ENCODE peak calls at places on chromosomes 2 and 18, in four cellular contexts. A, B, V and P are unnamed samples.

GRCh38 chr2:51866361-51866760 is 834.4 kb upstream of the NRXN1 start:
- DNase-seq in A (no peak), V (peak; percentile 85), B (no peak), P (peak; percentile 23)

GRCh38 chr18:8301427-8302172 is 307.6 kb upstream of the RAB12 start:
- DNase-seq in A (no peak), B (no peak), V (peak; percentile 36), P (no peak)

GRCh38 chr2:98039085-98039756 is 43.5 kb upstream of the TMEM131 start:
- DNase-seq in A (no peak), V (no peak), B (no peak), P (no peak)

GRCh38 chr2:170974304-170974993 is 45.4 kb downstream of the GORASP2 start:
- DNase-seq in A (peak; percentile 92), V (no peak), B (no peak), P (peak; percentile 60)

GRCh38 chr18:78925557-78926242 is 53.9 kb upstream of the SALL3 start:
- DNase-seq in A (no peak), B (no peak), V (no peak), P (no peak)

GRCh38 chr2:110984654-110985053 is 136.1 kb upstream of the BCL2L11 start:
- DNase-seq in B (no peak), V (no peak), A (no peak), P (no peak)

GRCh38 chr2:84924173-84925106 is 19.0 kb downstream of the TMSB10 start:
- DNase-seq in V (peak; percentile 30), B (no peak), A (peak; percentile 62), P (no peak)

GRCh38 chr2:152635635-152636298 is 81.5 kb downstream of the PRPF40A start:
- DNase-seq in B (peak; percentile 36), A (peak; percentile 74), V (peak; percentile 53), P (peak; percentile 64)

GRCh38 chr2:195543902-195544894 is 112.8 kb upstream of the SLC39A10 start:
- DNase-seq in V (peak; percentile 93), A (no peak), B (no peak), P (peak; percentile 79)

GRCh38 chr2:129334696-129335095 is 644.8 kb upstream of the RAB6C start:
- DNase-seq in A (no peak), V (no peak), B (no peak), P (no peak)

GRCh38 chr2:168136392-168136977 is 110.9 kb downstream of the STK39 start:
- DNase-seq in A (peak; percentile 57), V (peak; percentile 48), B (no peak), P (peak; percentile 58)

GRCh38 chr18:9091066-9091476 is 11.4 kb upstream of the NDUFV2 start:
- DNase-seq in V (no peak), B (no peak), A (no peak), P (no peak)

GRCh38 chr18:31643003-31643402 is 41.4 kb downstream of the B4GALT6 start:
- DNase-seq in V (peak; percentile 20), A (no peak), B (no peak), P (no peak)

GRCh38 chr2:222452422-222452950 is 28.1 kb downstream of the SGPP2 start:
- DNase-seq in A (no peak), B (no peak), V (no peak), P (no peak)

GRCh38 chr18:10912790-10913560 is 236.4 kb downstream of the PIEZO2 start:
- DNase-seq in B (no peak), A (no peak), V (peak; percentile 79), P (peak; percentile 67)

GRCh38 chr18:22279741-22280452 is 110.5 kb downstream of the GATA6 start:
- DNase-seq in V (peak; percentile 71), A (no peak), B (no peak), P (peak; percentile 82)

GRCh38 chr2:226172314-226172713 is 627.3 kb downstream of the IRS1 start:
- DNase-seq in V (no peak), B (no peak), A (no peak), P (no peak)

GRCh38 chr18:48820483-48821250 is 130.1 kb downstream of the SMAD7 start:
- DNase-seq in V (no peak), A (no peak), B (no peak), P (no peak)

GRCh38 chr2:128322651-128323491 is 4.2 kb upstream of the HS6ST1 start:
- DNase-seq in V (no peak), B (no peak), A (peak; percentile 56), P (no peak)
- H3K4me3 ChIP-seq in V (peak overlapping the region; percentile 49), B (peak overlapping the region; percentile 42), A (no peak overlapping the region), P (peak overlapping the region; percentile 70)

DNA sequence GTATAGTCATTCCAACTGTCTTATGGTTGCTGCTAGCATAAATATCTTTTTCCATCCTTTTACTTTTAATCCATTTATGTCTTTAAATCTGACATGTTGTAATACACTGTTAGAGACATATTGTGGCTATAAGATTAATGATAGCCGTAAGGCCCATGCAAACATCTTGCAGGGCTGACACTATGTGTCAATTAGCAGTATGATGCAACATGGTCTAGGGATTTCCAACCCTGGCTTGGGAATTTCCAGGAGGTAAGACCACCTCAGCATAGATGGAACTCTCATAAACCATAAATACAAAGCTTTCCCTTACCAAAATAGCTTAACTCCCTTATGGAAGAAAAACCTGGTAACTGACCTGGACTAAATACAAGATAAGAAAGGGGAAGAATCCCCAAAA is 16.5 kb downstream of the SCLY start:
- DNase-seq in V (peak; percentile 21), B (no peak), A (peak; percentile 73), P (peak; percentile 26)
- H3K18ac ChIP-seq in V (no peak overlapping the region), B (no peak overlapping the region), A (no peak overlapping the region), P (no peak overlapping the region)

DNA sequence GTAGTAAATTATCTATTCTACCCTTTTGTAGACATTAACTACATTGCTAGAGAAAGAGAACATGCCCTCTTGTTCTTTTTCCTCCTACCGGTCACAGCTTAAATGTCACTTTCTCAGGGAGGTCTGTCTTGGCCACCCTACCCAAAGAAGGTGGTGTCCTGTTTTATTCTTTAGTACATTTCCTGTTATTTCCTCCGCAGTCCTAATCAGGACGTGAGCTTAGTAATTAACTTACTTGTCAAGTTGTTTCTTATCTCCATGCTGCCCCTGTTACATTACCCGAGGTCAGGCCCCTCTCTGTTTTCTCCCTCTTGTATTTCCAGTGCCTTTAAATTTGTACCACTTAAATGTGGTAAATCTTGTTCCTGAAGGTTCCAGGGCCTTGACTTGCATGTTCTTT is 73.7 kb upstream of the RMDN2 start:
- DNase-seq in B (no peak), A (peak; percentile 38), V (no peak), P (no peak)
- H3K4me3 ChIP-seq in B (no peak overlapping the region), A (no peak overlapping the region), V (no peak overlapping the region), P (no peak overlapping the region)

DNA sequence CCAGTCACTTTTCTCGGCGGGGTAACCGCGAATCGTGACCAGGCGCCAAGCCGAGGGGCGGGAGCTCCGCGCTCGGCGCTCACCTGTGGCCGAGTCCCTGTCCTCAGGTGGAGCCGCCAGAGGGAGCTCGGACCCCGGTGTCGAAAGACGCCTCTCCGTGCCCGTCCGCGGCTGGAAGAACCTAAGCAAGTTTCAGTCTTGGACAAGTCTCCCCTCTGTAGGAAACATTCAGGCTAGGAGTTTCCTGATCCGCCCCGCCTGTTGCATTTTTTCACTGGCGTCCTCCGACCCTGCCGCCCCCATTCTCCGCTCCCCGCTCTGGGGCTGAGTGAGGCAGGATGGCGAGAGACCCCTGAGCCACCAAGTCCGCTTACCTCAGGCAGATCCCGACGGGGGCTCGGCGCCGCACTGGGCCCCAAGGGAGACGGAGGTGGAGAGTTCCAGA is 511 bp downstream of the DSEL start:
- DNase-seq in A (peak; percentile 95), V (peak; percentile 85), B (no peak), P (peak; percentile 86)
- H3K18ac ChIP-seq in A (peak overlapping the region; percentile 15), V (peak overlapping the region; percentile 74), B (peak overlapping the region; percentile 75), P (peak overlapping the region; percentile 73)

DNA sequence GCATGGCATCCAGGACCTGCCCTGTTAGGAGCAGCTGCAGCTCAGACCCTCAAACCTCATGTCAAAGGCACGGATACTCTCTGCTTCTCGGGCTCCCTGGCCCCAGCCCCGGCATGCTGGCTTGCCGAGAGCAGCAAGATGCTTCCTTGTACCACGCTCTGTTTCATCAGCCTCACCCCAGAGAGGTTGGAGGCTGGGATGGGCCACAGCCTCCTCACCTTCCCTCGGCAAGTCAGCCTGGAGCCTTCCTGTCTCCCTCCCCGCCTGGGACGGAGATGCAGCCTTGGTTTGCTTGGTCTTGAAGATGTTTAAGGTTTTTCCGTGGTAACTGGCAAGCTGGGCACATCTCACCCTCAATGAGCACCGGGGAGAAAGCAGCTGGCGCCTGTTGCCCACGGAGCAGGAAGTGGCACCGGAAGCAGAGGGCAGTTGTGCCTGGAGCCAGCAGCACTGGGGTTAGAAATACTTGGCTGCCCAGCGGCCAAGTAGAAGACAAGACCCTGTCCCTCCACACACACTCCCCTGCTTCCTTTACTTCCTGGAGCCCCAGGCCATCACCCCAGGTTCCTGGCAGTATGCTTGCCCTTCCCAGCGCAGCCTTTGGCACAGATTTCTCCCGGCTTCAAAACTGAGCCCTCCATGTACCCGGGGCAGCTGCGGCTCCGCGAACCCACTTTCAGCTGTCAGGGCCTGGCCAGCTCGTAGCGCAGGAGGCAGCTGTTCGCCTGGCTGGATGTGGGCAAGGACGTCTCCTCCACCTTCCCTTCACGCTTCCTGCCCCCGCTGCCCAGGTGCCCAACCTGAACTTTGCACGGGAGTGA is 17.4 kb downstream of the FBLN7 start:
- DNase-seq in B (no peak), V (no peak), A (no peak), P (no peak)
- H3K4me3 ChIP-seq in B (no peak overlapping the region), V (no peak overlapping the region), A (no peak overlapping the region), P (no peak overlapping the region)

DNA sequence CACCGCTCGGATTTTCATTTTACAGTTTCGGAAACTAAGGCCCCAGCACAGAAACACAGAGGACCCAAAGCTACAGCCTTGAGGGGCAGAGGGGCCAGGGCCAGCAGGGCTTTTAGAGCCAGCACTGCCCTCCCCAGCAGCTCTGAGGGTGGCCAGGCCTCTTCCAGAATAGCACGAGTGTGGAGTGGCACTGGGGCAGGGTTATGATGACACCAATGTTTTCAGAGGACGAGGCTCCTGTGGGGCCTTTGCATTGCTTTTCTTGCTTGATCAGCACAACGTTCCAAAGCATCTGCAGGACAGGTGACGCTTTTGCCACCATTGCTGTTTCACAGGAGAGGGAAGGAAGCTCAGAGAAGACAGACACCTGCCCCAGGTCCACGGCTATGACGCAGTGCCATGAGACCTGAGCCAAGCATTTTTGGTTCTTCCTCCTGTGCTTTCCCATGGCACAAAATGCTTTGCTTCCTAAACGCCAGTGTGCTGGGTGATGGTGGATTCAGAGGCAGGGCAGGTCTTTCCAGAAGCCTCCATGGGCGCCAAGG is 126.9 kb downstream of the MBP start:
- DNase-seq in B (no peak), V (no peak), A (no peak), P (no peak)
- H3K18ac ChIP-seq in B (no peak overlapping the region), V (no peak overlapping the region), A (no peak overlapping the region), P (no peak overlapping the region)